ENCODE peak calls at places on chromosomes 12 and 14, in ten cellular contexts. S is CD8-positive, alpha-beta T cell; R is suprapubic skin; J is AG10803; Z is fibroblast of the aortic adventitia; T is astrocyte of the cerebellum; Q is mesendoderm; D is SK-N-SH; G is cardiac muscle cell; N is breast epithelium. I is an unnamed sample.

GRCh38 chr14:66315548-66315947 is 170.6 kb upstream of the CCDC196 start:
- DNase-seq in S (no peak), R (no peak), J (no peak), Z (no peak), T (no peak), Q (peak; percentile 27), D (no peak), G (no peak), N (no peak), I (no peak)

GRCh38 chr14:49173765-49174373 is 412.3 kb downstream of the RPS29 start:
- DNase-seq in S (no peak), R (no peak), J (peak; percentile 63), Z (peak; percentile 66), T (peak; percentile 72), Q (peak; percentile 86), D (peak; percentile 52), G (peak; percentile 82), N (no peak), I (peak; percentile 21)

GRCh38 chr12:26056335-26056734 is 68.5 kb downstream of the BHLHE41 start:
- DNase-seq in S (no peak), R (no peak), J (no peak), Z (peak; percentile 58), T (no peak), Q (no peak), D (no peak), G (no peak), N (no peak), I (no peak)

GRCh38 chr12:613996-614726 is 49.1 kb downstream of the NINJ2 start:
- DNase-seq in S (peak; percentile 35), R (no peak), J (no peak), Z (peak; percentile 14), T (no peak), Q (peak; percentile 69), D (peak; percentile 73), G (peak; percentile 23), N (no peak), I (no peak)

GRCh38 chr12:6215120-6215807 is 15.1 kb downstream of the CD9 start:
- DNase-seq in S (no peak), R (no peak), J (no peak), Z (no peak), T (no peak), Q (peak; percentile 95), D (no peak), G (no peak), N (no peak), I (no peak)

GRCh38 chr12:121005346-121005815 is 10.9 kb downstream of the C12orf43 start:
- DNase-seq in S (peak; percentile 33), R (no peak), J (peak; percentile 39), Z (peak; percentile 15), T (no peak), Q (peak; percentile 83), D (peak; percentile 70), G (peak; percentile 64), N (no peak), I (no peak)

GRCh38 chr12:94650143-94651056 is at the start of gene TMCC3:
- DNase-seq in S (peak; percentile 22), R (no peak), J (no peak), Z (peak; percentile 12), T (no peak), Q (peak; percentile 41), D (peak; percentile 87), G (peak; percentile 65), N (no peak), I (no peak)

GRCh38 chr12:119020377-119021360 is 39.3 kb downstream of the SRRM4 start:
- DNase-seq in S (no peak), R (no peak), J (no peak), Z (no peak), T (no peak), Q (peak; percentile 88), D (peak; percentile 26), G (peak; percentile 0), N (no peak), I (no peak)

GRCh38 chr12:81558031-81558430 is 201.1 kb downstream of the PPFIA2 start:
- DNase-seq in S (no peak), R (no peak), J (peak; percentile 7), Z (peak; percentile 65), T (peak; percentile 38), Q (no peak), D (no peak), G (peak; percentile 30), N (no peak), I (peak; percentile 25)

GRCh38 chr12:107704056-107704455 is 18.5 kb downstream of the PWP1 start:
- DNase-seq in S (no peak), R (no peak), J (no peak), Z (no peak), T (no peak), Q (no peak), D (no peak), G (no peak), N (no peak), I (no peak)

GRCh38 chr14:102573591-102574046 is 18.8 kb upstream of the RCOR1 start:
- DNase-seq in S (no peak), R (no peak), J (no peak), Z (no peak), T (no peak), Q (peak; percentile 83), D (no peak), G (no peak), N (no peak), I (no peak)

GRCh38 chr14:63573579-63573978 is 30.4 kb upstream of the PPP2R5E start:
- DNase-seq in S (no peak), R (no peak), J (peak; percentile 6), Z (no peak), T (no peak), Q (no peak), D (no peak), G (peak; percentile 9), N (no peak), I (peak; percentile 19)

GRCh38 chr12:93139028-93139665 is 210.1 kb upstream of the EEA1 start:
- DNase-seq in S (no peak), R (no peak), J (no peak), Z (no peak), T (no peak), Q (no peak), D (no peak), G (no peak), N (no peak), I (no peak)

GRCh38 chr12:97650242-97650641 is 187.6 kb downstream of the RMST start:
- DNase-seq in S (no peak), R (no peak), J (no peak), Z (no peak), T (no peak), Q (no peak), D (no peak), G (no peak), N (no peak), I (no peak)

GRCh38 chr12:11497995-11498394 is 102.6 kb upstream of the PRB2 start:
- DNase-seq in S (no peak), R (no peak), J (no peak), Z (no peak), T (no peak), Q (no peak), D (no peak), G (no peak), N (no peak), I (no peak)

DNA sequence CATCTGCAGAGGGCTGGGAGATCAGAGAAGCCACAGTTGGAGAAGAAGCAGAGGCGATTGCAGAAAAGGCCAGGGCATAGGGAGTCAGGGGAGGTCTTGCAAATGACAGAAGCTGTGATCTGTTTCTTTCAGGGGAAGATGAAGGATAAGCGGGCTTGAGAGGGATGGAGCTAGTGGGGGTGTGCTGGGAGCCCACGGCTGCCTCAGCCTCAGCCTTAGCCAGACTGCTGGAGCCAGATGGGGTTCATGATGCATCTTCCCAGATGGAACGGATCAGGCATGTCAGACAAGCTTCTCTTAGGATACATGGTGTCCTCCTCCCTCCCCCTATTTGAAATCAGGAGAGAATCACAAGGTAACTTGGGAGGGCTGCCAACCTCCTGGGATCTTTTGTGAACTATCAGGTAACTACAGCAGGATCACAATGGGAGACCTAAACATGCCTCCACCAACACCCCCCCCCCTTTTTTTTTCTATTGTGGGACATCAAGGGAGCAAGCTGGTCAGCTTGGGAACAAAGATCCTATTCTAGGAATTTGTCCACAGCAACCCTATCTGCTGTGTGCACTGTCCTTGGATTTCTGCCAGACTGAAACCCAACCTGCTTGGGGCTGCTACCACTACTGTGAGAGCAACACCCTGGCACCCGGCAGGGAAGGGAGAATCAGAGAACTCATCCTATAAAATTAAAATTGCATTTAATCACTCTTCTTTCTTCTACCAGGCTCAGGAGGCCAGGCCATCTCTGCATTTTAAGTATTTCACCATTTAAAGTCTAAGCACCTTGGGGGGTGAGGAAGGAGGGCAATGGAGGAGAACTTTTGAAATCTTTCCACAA is 10.7 kb upstream of the ATP2A2 start:
- DNase-seq in S (no peak), R (no peak), J (peak; percentile 70), Z (peak; percentile 54), T (no peak), Q (peak; percentile 31), D (peak; percentile 64), G (peak; percentile 68), N (peak; percentile 51), I (peak; percentile 46)
- H3K4me3 ChIP-seq in S (no peak overlapping the region), R (no peak overlapping the region), J (peak overlapping the region; percentile 1), Z (no peak overlapping the region), T (no peak overlapping the region), Q (no peak overlapping the region), D (no peak overlapping the region), G (no peak overlapping the region), N (no peak overlapping the region), I (no peak overlapping the region)

DNA sequence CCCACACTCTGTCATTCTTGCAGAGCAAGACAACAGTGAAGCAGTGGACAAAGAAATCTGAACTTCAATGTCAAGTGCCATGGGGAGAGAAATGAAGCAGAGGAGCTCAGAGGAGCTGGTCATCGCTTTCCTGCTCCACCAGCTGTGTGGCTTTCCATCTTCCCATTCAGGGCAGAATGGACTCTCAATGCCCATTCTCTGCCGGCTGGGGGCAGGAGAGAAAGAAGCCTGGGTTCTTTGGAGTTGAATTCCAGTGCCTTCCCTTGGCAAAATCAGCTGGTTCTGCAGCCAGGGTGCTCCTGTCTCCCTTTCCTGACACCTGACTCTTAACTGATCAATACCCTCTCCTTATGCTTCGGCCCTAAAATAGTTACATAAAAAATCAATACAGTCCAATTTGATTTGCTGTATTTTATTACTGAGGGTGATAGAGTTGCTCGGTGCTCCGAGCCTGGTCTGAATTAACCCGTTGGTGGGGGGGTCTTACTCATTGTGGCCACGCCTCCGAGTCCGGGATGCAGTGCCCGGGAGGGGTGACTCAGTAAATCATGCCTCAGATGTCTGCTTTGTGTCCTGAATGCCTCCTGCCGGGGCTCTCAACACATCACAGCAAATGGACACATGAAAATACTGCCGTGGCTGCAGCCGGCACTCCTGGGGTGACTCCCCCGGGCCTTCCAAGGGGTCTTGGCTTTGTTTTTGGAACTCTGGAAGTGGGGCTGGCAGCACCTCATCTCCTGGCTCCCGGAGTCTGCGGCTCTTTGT is 128.7 kb downstream of the AACS start:
- DNase-seq in S (no peak), R (no peak), J (no peak), Z (peak; percentile 48), T (peak; percentile 16), Q (peak; percentile 81), D (peak; percentile 65), G (no peak), N (no peak), I (no peak)
- H3K4me3 ChIP-seq in S (no peak overlapping the region), R (no peak overlapping the region), J (no peak overlapping the region), Z (no peak overlapping the region), T (peak overlapping the region; percentile 18), Q (no peak overlapping the region), D (peak overlapping the region; percentile 32), G (no peak overlapping the region), N (no peak overlapping the region), I (no peak overlapping the region)

GRCh38 chr12:122420471-122421262 is 1.8 kb downstream of the CLIP1 start:
- DNase-seq in S (no peak), R (no peak), J (no peak), Z (no peak), T (no peak), Q (peak; percentile 16), D (no peak), G (no peak), N (no peak), I (no peak)
- H3K4me3 ChIP-seq in S (peak overlapping the region; percentile 49), R (peak overlapping the region; percentile 99), J (peak overlapping the region; percentile 84), Z (peak overlapping the region; percentile 85), T (peak overlapping the region; percentile 85), Q (no peak overlapping the region), D (peak overlapping the region; percentile 79), G (peak overlapping the region; percentile 74), N (peak overlapping the region; percentile 98), I (peak overlapping the region; percentile 73)

GRCh38 chr12:57229634-57230380 is at the start of gene SHMT2:
- DNase-seq in S (peak; percentile 91), R (peak; percentile 94), J (peak; percentile 96), Z (peak; percentile 98), T (peak; percentile 88), Q (peak; percentile 98), D (peak; percentile 98), G (peak; percentile 97), N (peak; percentile 85), I (peak; percentile 88)
- H3K4me3 ChIP-seq in S (peak within 1 kb of the TSS; percentile 63), R (peak within 1 kb of the TSS; percentile 71), J (peak within 1 kb of the TSS; percentile 97), Z (peak within 1 kb of the TSS; percentile 93), T (peak within 1 kb of the TSS; percentile 57), Q (peak within 1 kb of the TSS; percentile 75), D (peak within 1 kb of the TSS; percentile 94), G (peak within 1 kb of the TSS; percentile 51), N (peak within 1 kb of the TSS; percentile 66), I (peak within 1 kb of the TSS; percentile 85)